ENCODE peak calls at places on chromosome 20, in ten cellular contexts. T, S, A, E, V, R, J, X, M and L are unnamed samples.

GRCh38 chr20:8162610-8163009 is 30.5 kb downstream of the PLCB1 start:
- DNase-seq in A (no peak), S (no peak), T (no peak), M (no peak), V (no peak), X (no peak), E (no peak), R (no peak), J (no peak), L (no peak)

GRCh38 chr20:15759546-15760216 is 813.6 kb downstream of the KIF16B start:
- DNase-seq in V (peak; percentile 8), M (no peak), J (peak; percentile 15), X (peak; percentile 37), E (no peak), S (no peak), T (peak; percentile 36), A (no peak), R (no peak), L (no peak)

GRCh38 chr20:25296094-25297093 is 48.5 kb downstream of the PYGB start:
- DNase-seq in A (peak; percentile 30), V (peak; percentile 64), R (peak; percentile 49), E (no peak), M (no peak), X (peak; percentile 44), S (no peak), J (peak; percentile 62), T (peak; percentile 83), L (no peak)

GRCh38 chr20:50501970-50502745 is 8.0 kb upstream of the PTPN1 start:
- DNase-seq in J (no peak), R (no peak), T (no peak), A (no peak), E (no peak), V (no peak), X (no peak), S (no peak), M (no peak), L (no peak)

GRCh38 chr20:9514461-9515210 is at the start of gene LAMP5:
- DNase-seq in S (peak; percentile 11), T (peak; percentile 59), J (peak; percentile 40), R (peak; percentile 32), A (no peak), M (no peak), V (peak; percentile 84), X (peak; percentile 81), E (no peak), L (no peak)

GRCh38 chr20:38290829-38291581 is 13.0 kb upstream of the BPI start:
- DNase-seq in A (no peak), J (peak; percentile 28), E (no peak), M (no peak), X (peak; percentile 54), R (peak; percentile 91), S (no peak), V (peak; percentile 76), T (peak; percentile 66), L (no peak)

GRCh38 chr20:44776977-44777376 is 31.3 kb downstream of the KCNK15 start:
- DNase-seq in V (no peak), T (no peak), X (no peak), A (no peak), J (no peak), S (no peak), M (no peak), E (no peak), R (peak; percentile 23), L (no peak)

GRCh38 chr20:38229376-38230252 is 30.9 kb downstream of the KIAA1755 start:
- DNase-seq in R (peak; percentile 50), J (no peak), A (no peak), M (no peak), X (peak; percentile 26), T (peak; percentile 70), E (no peak), S (no peak), V (peak; percentile 55), L (no peak)

GRCh38 chr20:61549865-61550264 is 297.8 kb downstream of the CDH4 start:
- DNase-seq in E (no peak), J (no peak), T (no peak), X (no peak), R (no peak), A (no peak), V (no peak), S (no peak), M (no peak), L (no peak)

GRCh38 chr20:57023007-57023406 is 243.4 kb downstream of the BMP7 start:
- DNase-seq in V (no peak), S (no peak), E (no peak), R (no peak), X (no peak), A (no peak), T (no peak), J (no peak), M (no peak), L (no peak)

GRCh38 chr20:1296117-1296610 is 30.1 kb downstream of the SNPH start:
- DNase-seq in A (no peak), R (no peak), J (no peak), V (no peak), T (no peak), S (no peak), M (no peak), E (no peak), X (no peak), L (no peak)

GRCh38 chr20:10798811-10799210 is 125.0 kb upstream of the JAG1 start:
- DNase-seq in E (no peak), S (no peak), M (no peak), R (peak; percentile 10), J (no peak), T (no peak), V (no peak), X (no peak), A (no peak), L (no peak)

GRCh38 chr20:61731363-61732181 is 334.1 kb downstream of the TAF4 start:
- DNase-seq in E (no peak), J (no peak), R (peak; percentile 27), T (peak; percentile 61), M (no peak), S (no peak), V (no peak), A (no peak), X (no peak), L (no peak)

GRCh38 chr20:10927936-10928860 is 254.4 kb upstream of the JAG1 start:
- DNase-seq in J (no peak), V (no peak), R (no peak), S (no peak), T (no peak), E (no peak), M (no peak), A (no peak), X (no peak), L (no peak)

GRCh38 chr20:23161968-23162696 is 76.0 kb upstream of the CD93 start:
- DNase-seq in M (no peak), R (peak; percentile 95), J (no peak), S (peak; percentile 85), A (no peak), X (peak; percentile 99), V (peak; percentile 35), T (no peak), E (peak; percentile 90), L (no peak)

GRCh38 chr20:63006611-63007471 is at the start of gene BHLHE23:
- DNase-seq in X (peak; percentile 74), A (peak; percentile 36), V (peak; percentile 71), R (no peak), M (no peak), J (no peak), S (no peak), T (no peak), E (no peak), L (no peak)

GRCh38 chr20:36052117-36052513 is 83.7 kb downstream of the CNBD2 start:
- DNase-seq in S (no peak), R (no peak), M (no peak), A (no peak), X (no peak), V (no peak), E (no peak), T (no peak), J (no peak), L (no peak)

GRCh38 chr20:58719258-58719657 is 26.7 kb downstream of the NPEPL1 start:
- DNase-seq in V (no peak), T (peak; percentile 7), A (no peak), X (no peak), J (no peak), S (no peak), M (no peak), E (no peak), R (no peak), L (no peak)

GRCh38 chr20:38152175-38153010 is 12.7 kb downstream of the TGM2 start:
- DNase-seq in V (no peak), R (peak; percentile 80), M (no peak), J (no peak), X (no peak), E (peak; percentile 55), A (no peak), T (no peak), S (peak; percentile 87), L (no peak)

GRCh38 chr20:58492795-58493538 is 22.2 kb downstream of the APCDD1L start:
- DNase-seq in R (no peak), S (no peak), T (no peak), E (no peak), M (no peak), A (no peak), V (no peak), J (no peak), X (no peak), L (no peak)

GRCh38 chr20:49964964-49965780 is 17.6 kb upstream of the SNAI1 start:
- DNase-seq in M (no peak), A (no peak), S (peak; percentile 44), T (peak; percentile 45), X (peak; percentile 74), J (no peak), R (no peak), V (peak; percentile 66), E (no peak), L (no peak)

GRCh38 chr20:8082999-8083398 is 49.1 kb upstream of the PLCB1 start:
- DNase-seq in S (no peak), E (no peak), X (peak; percentile 80), A (no peak), M (no peak), T (peak; percentile 58), J (no peak), R (peak; percentile 88), V (peak; percentile 89), L (no peak)

GRCh38 chr20:53382263-53382844 is 211.3 kb downstream of the ZNF217 start:
- DNase-seq in X (peak; percentile 6), T (no peak), R (no peak), A (no peak), J (no peak), V (no peak), S (no peak), M (no peak), E (no peak), L (no peak)

GRCh38 chr20:4666001-4666470 is 55.7 kb upstream of the PRND start:
- DNase-seq in M (peak; percentile 29), X (no peak), A (no peak), J (no peak), T (peak; percentile 29), R (peak; percentile 30), E (no peak), V (no peak), S (peak; percentile 42), L (peak; percentile 28)

GRCh38 chr20:11917663-11918062 is at the start of gene BTBD3:
- DNase-seq in J (peak; percentile 76), S (peak; percentile 90), E (no peak), V (peak; percentile 92), X (peak; percentile 96), T (peak; percentile 75), R (peak; percentile 75), A (no peak), M (no peak), L (no peak)

GRCh38 chr20:2421247-2421646 is 40.5 kb downstream of the TGM6 start:
- DNase-seq in M (no peak), A (no peak), R (peak; percentile 1), E (no peak), J (no peak), X (peak; percentile 18), S (no peak), V (peak; percentile 35), T (no peak), L (no peak)

GRCh38 chr20:5821627-5822215 is 71.5 kb downstream of the SHLD1 start:
- DNase-seq in R (no peak), A (no peak), T (no peak), E (no peak), J (no peak), S (peak; percentile 58), X (no peak), V (no peak), M (no peak), L (no peak)

GRCh38 chr20:48823960-48824497 is 3.8 kb downstream of the PREX1 start:
- DNase-seq in E (no peak), X (no peak), M (peak; percentile 40), J (no peak), R (peak; percentile 27), A (no peak), T (peak; percentile 72), S (no peak), V (no peak), L (peak; percentile 30)